ENCODE peak calls at places on chromosome 17, in eight cellular contexts. N is AML-193; C is aorta; G is psoas muscle; T is LNCaP clone FGC; Q is CD4-positive, alpha-beta T cell; E is GM20000; U is T-cell. L is an unnamed sample.

GRCh38 chr17:42163113-42163512 is 8.3 kb upstream of the RAB5C start:
- DNase-seq in N (no peak), C (no peak), G (no peak), T (no peak), Q (no peak), E (peak; percentile 62), U (no peak), L (no peak)

GRCh38 chr17:28426081-28426519 is 20.1 kb upstream of the SLC46A1 start:
- DNase-seq in N (no peak), C (no peak), G (no peak), T (no peak), Q (no peak), E (no peak), U (no peak), L (no peak)

GRCh38 chr17:33385133-33385532 is 92.0 kb upstream of the ASIC2 start:
- DNase-seq in N (no peak), C (no peak), G (no peak), T (no peak), Q (no peak), E (peak; percentile 10), U (no peak), L (no peak)

GRCh38 chr17:58156839-58157803 is 8.9 kb downstream of the OR4D1 start:
- DNase-seq in N (no peak), C (no peak), G (peak; percentile 54), T (no peak), Q (peak; percentile 41), E (no peak), U (peak; percentile 38), L (no peak)

GRCh38 chr17:869567-870530 is 87.7 kb downstream of the MRM3 start:
- DNase-seq in N (no peak), C (peak; percentile 60), G (peak; percentile 90), T (no peak), Q (no peak), E (no peak), U (no peak), L (no peak)

GRCh38 chr17:38674013-38674748 is 576 bp downstream of the EPOP start:
- DNase-seq in N (no peak), C (no peak), G (peak; percentile 60), T (no peak), Q (peak; percentile 14), E (peak; percentile 55), U (no peak), L (no peak)

GRCh38 chr17:16269658-16270057 is 52.6 kb downstream of the PIGL start:
- DNase-seq in N (no peak), C (no peak), G (no peak), T (no peak), Q (no peak), E (no peak), U (no peak), L (no peak)

GRCh38 chr17:68794636-68795503 is 160.3 kb downstream of the ABCA8 start:
- DNase-seq in N (peak; percentile 52), C (peak; percentile 49), G (peak; percentile 50), T (no peak), Q (no peak), E (peak; percentile 13), U (no peak), L (no peak)

GRCh38 chr17:49217651-49218413 is 7.3 kb downstream of the ABI3 start:
- DNase-seq in N (peak; percentile 93), C (peak; percentile 88), G (peak; percentile 69), T (no peak), Q (peak; percentile 59), E (peak; percentile 87), U (peak; percentile 76), L (no peak)

GRCh38 chr17:40485851-40486512 is 15.4 kb downstream of the TNS4 start:
- DNase-seq in N (no peak), C (no peak), G (peak; percentile 52), T (no peak), Q (peak; percentile 26), E (no peak), U (no peak), L (peak; percentile 37)

GRCh38 chr17:60372790-60373483 is 19.0 kb downstream of the USP32 start:
- DNase-seq in N (peak; percentile 38), C (no peak), G (no peak), T (no peak), Q (no peak), E (no peak), U (no peak), L (no peak)

GRCh38 chr17:53919356-53919755 is 96.6 kb downstream of the KIF2B start:
- DNase-seq in N (no peak), C (no peak), G (no peak), T (no peak), Q (no peak), E (no peak), U (no peak), L (no peak)

GRCh38 chr17:76137351-76138233 is 3.5 kb downstream of the FOXJ1 start:
- DNase-seq in N (no peak), C (no peak), G (peak; percentile 55), T (no peak), Q (no peak), E (no peak), U (no peak), L (no peak)

GRCh38 chr17:16882243-16882925 is 89.5 kb downstream of the TNFRSF13B start:
- DNase-seq in N (no peak), C (no peak), G (no peak), T (no peak), Q (no peak), E (no peak), U (no peak), L (no peak)

GRCh38 chr17:41544935-41545334 is 16.8 kb upstream of the KRT19 start:
- DNase-seq in N (no peak), C (no peak), G (no peak), T (no peak), Q (no peak), E (no peak), U (no peak), L (no peak)

GRCh38 chr17:82814834-82815233 is 25.0 kb downstream of the ZNF750 start:
- DNase-seq in N (no peak), C (no peak), G (no peak), T (no peak), Q (no peak), E (no peak), U (no peak), L (no peak)

GRCh38 chr17:17119533-17119932 is 77.3 kb downstream of the MPRIP start:
- DNase-seq in N (no peak), C (no peak), G (peak; percentile 54), T (no peak), Q (peak; percentile 51), E (peak; percentile 50), U (peak; percentile 49), L (no peak)

GRCh38 chr17:46916211-46916610 is 6.7 kb upstream of the GOSR2 start:
- DNase-seq in N (no peak), C (no peak), G (no peak), T (no peak), Q (no peak), E (no peak), U (no peak), L (no peak)

GRCh38 chr17:13410214-13410613 is 191.5 kb downstream of the HS3ST3A1 start:
- DNase-seq in N (no peak), C (no peak), G (no peak), T (no peak), Q (no peak), E (no peak), U (no peak), L (no peak)

GRCh38 chr17:71071837-71072236 is 902.5 kb downstream of the KCNJ2 start:
- DNase-seq in N (no peak), C (peak; percentile 49), G (no peak), T (no peak), Q (no peak), E (no peak), U (no peak), L (no peak)

GRCh38 chr17:78629436-78629995 is 52.3 kb upstream of the DNAH17 start:
- DNase-seq in N (no peak), C (no peak), G (no peak), T (no peak), Q (no peak), E (no peak), U (no peak), L (no peak)

GRCh38 chr17:50101346-50102163 is 6.4 kb downstream of the PDK2 start:
- DNase-seq in N (no peak), C (peak; percentile 47), G (peak; percentile 65), T (no peak), Q (no peak), E (no peak), U (no peak), L (no peak)